ENCODE peak calls at places on chromosomes 12 and 14, in six cellular contexts. N is neuronal stem cell, O is mesenchymal stem cell, M is H1, A is H9, I is trophoblast cell. P is an unnamed sample. For H3K9me3, the result is how much of the 10 kb centered on the place peaks cover.

GRCh38 chr14:66482873-66483272 is 3.3 kb upstream of the CCDC196 start:
- DNase-seq in N (no peak), O (no peak), M (no peak), A (no peak), I (no peak), P (no peak)

GRCh38 chr14:103312006-103312635 is 21.9 kb upstream of the EIF5 start:
- DNase-seq in N (no peak), O (no peak), M (no peak), A (no peak), I (no peak), P (no peak)

GRCh38 chr12:91620422-91620821 is 437.8 kb upstream of the DCN start:
- DNase-seq in N (no peak), O (no peak), M (no peak), A (no peak), I (no peak), P (no peak)

GRCh38 chr12:57072661-57073060 is 5.9 kb downstream of the NEMP1 start:
- DNase-seq in N (no peak), O (no peak), M (no peak), A (no peak), I (no peak), P (peak)

GRCh38 chr12:76199808-76200207 is 115.3 kb upstream of the NAP1L1 start:
- DNase-seq in N (no peak), O (peak), M (no peak), A (no peak), I (no peak), P (peak)

GRCh38 chr12:112450725-112451124 is 32.0 kb downstream of the PTPN11 start:
- DNase-seq in N (no peak), O (no peak), M (no peak), A (no peak), I (no peak), P (no peak)

GRCh38 chr14:106657460-106657859 is 1131.1 kb downstream of the TMEM121 start:
- DNase-seq in N (no peak), O (no peak), M (no peak), A (no peak), I (no peak), P (no peak)

GRCh38 chr12:130438711-130439110 is 101.0 kb downstream of the PIWIL1 start:
- DNase-seq in N (no peak), O (no peak), M (no peak), A (no peak), I (no peak), P (no peak)

GRCh38 chr12:25436206-25436912 is 116.7 kb downstream of the LMNTD1 start:
- DNase-seq in N (peak), O (peak), M (peak), A (peak), I (peak), P (peak)

GRCh38 chr12:102435827-102436436 is 44.4 kb downstream of the IGF1 start:
- DNase-seq in N (no peak), O (no peak), M (no peak), A (no peak), I (no peak), P (no peak)

GRCh38 chr14:32407170-32407569 is 78.1 kb downstream of the AKAP6 start:
- DNase-seq in N (no peak), O (no peak), M (no peak), A (no peak), I (no peak), P (peak)

GRCh38 chr14:60288279-60288678 is 39.3 kb downstream of the PPM1A start:
- DNase-seq in N (no peak), O (no peak), M (no peak), A (no peak), I (no peak), P (no peak)

GRCh38 chr12:21731144-21731543 is 43.4 kb downstream of the KCNJ8 start:
- DNase-seq in N (no peak), O (no peak), M (no peak), A (no peak), I (no peak), P (no peak)

GRCh38 chr12:103100226-103100866 is 142.9 kb downstream of the ASCL1 start:
- DNase-seq in N (peak), O (no peak), M (no peak), A (no peak), I (no peak), P (no peak)

GRCh38 chr14:94123868-94124267 is 5.5 kb downstream of the IFI27L2 start:
- DNase-seq in N (no peak), O (no peak), M (no peak), A (peak), I (no peak), P (no peak)

GRCh38 chr12:124369055-124369900 is 74.4 kb downstream of the RFLNA start:
- DNase-seq in N (no peak), O (peak), M (no peak), A (no peak), I (peak), P (peak)

GRCh38 chr14:65260786-65261185 is 151.7 kb upstream of the FUT8 start:
- DNase-seq in N (no peak), O (peak), M (no peak), A (no peak), I (no peak), P (peak)

GRCh38 chr14:28758253-28758915 is 8.2 kb upstream of the FOXG1 start:
- DNase-seq in N (no peak), O (no peak), M (no peak), A (no peak), I (no peak), P (no peak)

GRCh38 chr12:4296749-4297148 is 23.2 kb downstream of the CCND2 start:
- DNase-seq in N (no peak), O (no peak), M (no peak), A (no peak), I (no peak), P (no peak)

GRCh38 chr12:19084547-19084946 is 45.0 kb upstream of the PLEKHA5 start:
- DNase-seq in N (no peak), O (no peak), M (no peak), A (no peak), I (no peak), P (no peak)
- H3K4ac ChIP-seq in N (no peak), O (no peak), M (no peak), A (no peak), I (no peak), P (no peak)

DNA sequence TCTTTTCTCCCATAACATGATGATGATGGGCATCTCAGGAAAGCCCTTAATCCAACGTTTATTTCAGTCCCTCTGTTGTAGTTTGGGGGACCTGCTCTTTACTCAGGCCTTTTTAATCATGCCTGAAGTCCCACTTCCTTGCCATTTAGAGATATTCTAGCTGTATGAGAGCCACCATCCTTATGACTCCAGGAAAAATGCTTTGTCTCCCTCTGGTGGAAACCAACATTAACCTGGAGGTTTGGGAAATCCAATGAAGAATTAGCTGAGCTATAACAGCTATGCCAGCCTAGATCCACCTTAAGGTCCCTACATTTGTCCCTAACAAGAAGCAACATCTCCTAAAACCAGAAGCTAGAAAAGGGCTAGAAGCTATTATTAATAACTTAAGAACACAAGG is 1399.1 kb downstream of the LRFN5 start:
- DNase-seq in N (no peak), O (peak), M (no peak), A (no peak), I (no peak), P (peak)
- H3K9me3 ChIP-seq in N (under half), O (half or more), M (under half), A (half or more), I (under half), P (under half)

DNA sequence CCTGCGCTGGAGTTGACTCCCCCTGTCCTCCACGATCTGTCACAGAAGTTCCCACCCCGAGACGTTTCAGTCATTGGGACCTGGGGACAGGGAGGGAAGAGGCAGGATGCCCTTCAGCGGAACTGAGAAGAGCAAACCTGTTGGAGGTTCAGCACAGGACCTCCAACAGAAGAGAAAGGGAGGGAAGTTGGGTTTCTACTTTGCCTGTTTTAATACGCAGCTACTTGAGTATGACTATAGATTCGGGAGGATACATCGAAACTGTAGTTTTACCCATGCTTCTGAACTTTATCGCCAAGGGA is 2.3 kb upstream of the DUSP6 start:
- DNase-seq in N (no peak), O (peak), M (no peak), A (no peak), I (no peak), P (peak)
- H3K4ac ChIP-seq in N (no peak), O (peak), M (no peak), A (no peak), I (peak), P (peak)

GRCh38 chr12:31944299-31944698 is 14.9 kb upstream of the RESF1 start:
- DNase-seq in N (no peak), O (no peak), M (no peak), A (no peak), I (no peak), P (peak)
- H3K9me3 ChIP-seq in N (under half), O (under half), M (under half), A (under half), I (under half), P (under half)

DNA sequence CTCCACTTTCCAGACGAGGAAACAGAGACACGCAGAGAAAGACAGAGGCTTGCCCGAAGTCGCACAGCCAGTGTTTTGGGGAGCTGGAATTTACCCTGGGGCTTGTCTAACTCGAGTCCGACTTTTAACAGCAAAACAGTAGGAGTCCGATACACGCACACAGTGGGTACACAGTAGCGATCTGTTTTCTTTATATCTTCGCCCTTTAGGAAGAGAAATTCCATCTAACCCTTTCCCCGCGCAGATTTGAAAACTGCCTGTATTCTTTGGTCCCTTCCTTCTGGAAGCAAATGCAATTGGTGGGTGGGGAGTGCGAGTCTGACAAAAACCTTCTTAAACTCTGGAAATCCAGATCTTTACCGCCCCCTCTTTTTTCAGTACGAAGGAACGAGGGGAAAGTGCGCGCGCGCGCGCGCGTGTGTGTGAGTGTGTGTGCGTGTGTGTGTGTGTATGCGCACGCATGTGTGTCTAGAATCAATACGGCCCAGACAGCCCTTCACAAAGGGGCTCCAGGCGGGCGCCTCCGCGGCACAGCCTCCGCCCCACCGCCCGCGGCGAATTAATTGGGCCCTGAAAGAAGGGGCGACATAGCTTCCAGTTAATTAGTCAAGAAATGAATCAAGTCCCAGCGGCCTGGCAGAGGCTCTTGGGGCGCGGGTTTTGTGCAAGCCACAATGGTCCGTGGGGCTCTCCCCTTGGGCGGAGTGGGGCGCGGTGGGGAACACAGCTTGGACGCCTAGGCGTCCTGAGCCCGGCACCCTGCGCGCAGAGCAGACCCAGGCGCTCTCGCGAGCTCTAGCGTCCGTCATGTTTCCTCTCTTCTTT is 14.0 kb upstream of the TBX3 start:
- DNase-seq in N (peak), O (peak), M (peak), A (peak), I (no peak), P (no peak)
- H3K4ac ChIP-seq in N (no peak), O (no peak), M (no peak), A (no peak), I (peak), P (no peak)

GRCh38 chr12:132922676-132923075 is 33.4 kb downstream of the ZNF605 start:
- DNase-seq in N (no peak), O (no peak), M (peak), A (no peak), I (no peak), P (no peak)
- H3K9me3 ChIP-seq in N (under half), O (half or more), M (half or more), A (half or more), I (under half), P (half or more)

GRCh38 chr14:24051162-24051788 is 534 bp upstream of the CARMIL3 start:
- DNase-seq in N (no peak), O (no peak), M (peak), A (peak), I (no peak), P (no peak)
- H3K4ac ChIP-seq in N (no peak), O (no peak), M (no peak), A (no peak), I (no peak), P (no peak)

P was measured in IMR-90.